ENCODE peak calls at places on chromosomes 16 and 17, in nine cellular contexts. S, O, T, W, P, G, K, J and X are unnamed samples.

GRCh38 chr16:18846416-18846815 is 45.1 kb upstream of the ARL6IP1 start:
- DNase-seq in S (no peak), O (no peak), T (no peak), W (no peak), P (no peak), G (no peak), K (no peak), J (no peak), X (no peak)

GRCh38 chr16:60204221-60204620 is 1470.1 kb upstream of the GOT2 start:
- DNase-seq in S (no peak), O (no peak), T (peak; percentile 67), W (peak; percentile 18), P (no peak), G (no peak), K (no peak), J (no peak), X (no peak)

GRCh38 chr17:50167371-50167770 is 1.6 kb downstream of the SGCA start:
- DNase-seq in S (no peak), O (no peak), T (no peak), W (no peak), P (no peak), G (no peak), K (no peak), J (no peak), X (no peak)

GRCh38 chr17:77602883-77603640 is 355.4 kb upstream of the TNRC6C start:
- DNase-seq in S (no peak), O (no peak), T (no peak), W (no peak), P (no peak), G (no peak), K (no peak), J (no peak), X (no peak)

GRCh38 chr17:2259769-2260536 is 43.6 kb downstream of the SMG6 start:
- DNase-seq in S (peak; percentile 81), O (peak; percentile 37), T (no peak), W (peak; percentile 38), P (peak; percentile 82), G (no peak), K (no peak), J (no peak), X (no peak)

GRCh38 chr16:70804729-70805169 is 3.8 kb upstream of the VAC14 start:
- DNase-seq in S (no peak), O (no peak), T (no peak), W (no peak), P (no peak), G (no peak), K (no peak), J (no peak), X (no peak)

GRCh38 chr16:52597772-52598483 is 51.0 kb upstream of the TOX3 start:
- DNase-seq in S (no peak), O (no peak), T (no peak), W (no peak), P (no peak), G (no peak), K (no peak), J (no peak), X (no peak)

GRCh38 chr17:34242976-34243731 is 11.9 kb upstream of the CCL2 start:
- DNase-seq in S (no peak), O (no peak), T (no peak), W (no peak), P (no peak), G (no peak), K (no peak), J (no peak), X (no peak)

GRCh38 chr16:72927199-72928088 is 120.5 kb downstream of the ZFHX3 start:
- DNase-seq in S (peak; percentile 97), O (no peak), T (peak; percentile 64), W (peak; percentile 41), P (no peak), G (no peak), K (no peak), J (peak; percentile 79), X (no peak)

GRCh38 chr17:1060991-1061390 is 64.1 kb downstream of the TIMM22 start:
- DNase-seq in S (peak; percentile 99), O (no peak), T (peak; percentile 51), W (peak; percentile 99), P (peak; percentile 35), G (peak; percentile 62), K (peak; percentile 94), J (peak; percentile 99), X (peak; percentile 81)

GRCh38 chr17:57889892-57890856 is 40.3 kb upstream of the MRPS23 start:
- DNase-seq in S (peak; percentile 86), O (no peak), T (no peak), W (peak; percentile 84), P (no peak), G (peak; percentile 84), K (peak; percentile 72), J (peak; percentile 80), X (peak; percentile 95)